ENCODE peak calls at places on chromosomes 11 and 22, in seven cellular contexts. One of them, this sample, is unnamed.

GRCh38 chr11:29554000-29554399 is 462.8 kb downstream of the KCNA4 start:
- DNase-seq in activated CD4-positive, alpha-beta T cell treated with anti-CD3 and anti-CD28 coated beads for 4 hours: no peak
- DNase-seq in retina: no peak
- DNase-seq in Ammon's horn: no peak
- DNase-seq in activated T-helper 1 cell treated with Interleukin-2 at 50 U/mL for 16 hours: no peak
- DNase-seq in LoVo: no peak
- DNase-seq in AG08395: no peak
- DNase-seq in this sample: no peak

GRCh38 chr22:19179472-19180048 is 1.0 kb upstream of the SLC25A1 start:
- DNase-seq in activated CD4-positive, alpha-beta T cell treated with anti-CD3 and anti-CD28 coated beads for 4 hours: no peak
- DNase-seq in retina: peak
- DNase-seq in Ammon's horn: peak
- DNase-seq in activated T-helper 1 cell treated with Interleukin-2 at 50 U/mL for 16 hours: no peak
- DNase-seq in LoVo: peak
- DNase-seq in AG08395: peak
- DNase-seq in this sample: peak

GRCh38 chr11:72925656-72926055 is 111.4 kb downstream of the ATG16L2 start:
- DNase-seq in activated CD4-positive, alpha-beta T cell treated with anti-CD3 and anti-CD28 coated beads for 4 hours: no peak
- DNase-seq in retina: no peak
- DNase-seq in Ammon's horn: no peak
- DNase-seq in activated T-helper 1 cell treated with Interleukin-2 at 50 U/mL for 16 hours: no peak
- DNase-seq in LoVo: no peak
- DNase-seq in AG08395: no peak
- DNase-seq in this sample: no peak

GRCh38 chr11:9120659-9121350 is 29.4 kb upstream of the SCUBE2 start:
- DNase-seq in activated CD4-positive, alpha-beta T cell treated with anti-CD3 and anti-CD28 coated beads for 4 hours: no peak
- DNase-seq in retina: peak
- DNase-seq in Ammon's horn: no peak
- DNase-seq in activated T-helper 1 cell treated with Interleukin-2 at 50 U/mL for 16 hours: no peak
- DNase-seq in LoVo: no peak
- DNase-seq in AG08395: no peak
- DNase-seq in this sample: no peak

GRCh38 chr11:36500315-36500721 is 9.8 kb downstream of the TRAF6 start:
- DNase-seq in activated CD4-positive, alpha-beta T cell treated with anti-CD3 and anti-CD28 coated beads for 4 hours: no peak
- DNase-seq in retina: no peak
- DNase-seq in Ammon's horn: peak
- DNase-seq in activated T-helper 1 cell treated with Interleukin-2 at 50 U/mL for 16 hours: no peak
- DNase-seq in LoVo: peak
- DNase-seq in AG08395: peak
- DNase-seq in this sample: no peak

GRCh38 chr11:72552399-72552910 is 118.1 kb upstream of the CLPB start:
- DNase-seq in activated CD4-positive, alpha-beta T cell treated with anti-CD3 and anti-CD28 coated beads for 4 hours: no peak
- DNase-seq in retina: no peak
- DNase-seq in Ammon's horn: no peak
- DNase-seq in activated T-helper 1 cell treated with Interleukin-2 at 50 U/mL for 16 hours: no peak
- DNase-seq in LoVo: no peak
- DNase-seq in AG08395: no peak
- DNase-seq in this sample: no peak

GRCh38 chr22:49913026-49913425 is 5.2 kb downstream of the ALG12 start:
- DNase-seq in activated CD4-positive, alpha-beta T cell treated with anti-CD3 and anti-CD28 coated beads for 4 hours: no peak
- DNase-seq in retina: no peak
- DNase-seq in Ammon's horn: no peak
- DNase-seq in activated T-helper 1 cell treated with Interleukin-2 at 50 U/mL for 16 hours: no peak
- DNase-seq in LoVo: no peak
- DNase-seq in AG08395: no peak
- DNase-seq in this sample: no peak

GRCh38 chr11:11709447-11710239 is 87.8 kb upstream of the GALNT18 start:
- DNase-seq in activated CD4-positive, alpha-beta T cell treated with anti-CD3 and anti-CD28 coated beads for 4 hours: no peak
- DNase-seq in retina: no peak
- DNase-seq in Ammon's horn: peak
- DNase-seq in activated T-helper 1 cell treated with Interleukin-2 at 50 U/mL for 16 hours: no peak
- DNase-seq in LoVo: no peak
- DNase-seq in AG08395: no peak
- DNase-seq in this sample: peak

GRCh38 chr11:65065898-65066297 is 7.5 kb upstream of the NAALADL1 start:
- DNase-seq in activated CD4-positive, alpha-beta T cell treated with anti-CD3 and anti-CD28 coated beads for 4 hours: no peak
- DNase-seq in retina: no peak
- DNase-seq in Ammon's horn: no peak
- DNase-seq in activated T-helper 1 cell treated with Interleukin-2 at 50 U/mL for 16 hours: no peak
- DNase-seq in LoVo: no peak
- DNase-seq in AG08395: no peak
- DNase-seq in this sample: no peak

GRCh38 chr11:95101935-95102334 is 12.3 kb downstream of the ENDOD1 start:
- DNase-seq in activated CD4-positive, alpha-beta T cell treated with anti-CD3 and anti-CD28 coated beads for 4 hours: no peak
- DNase-seq in retina: no peak
- DNase-seq in Ammon's horn: no peak
- DNase-seq in activated T-helper 1 cell treated with Interleukin-2 at 50 U/mL for 16 hours: no peak
- DNase-seq in LoVo: no peak
- DNase-seq in AG08395: no peak
- DNase-seq in this sample: no peak

GRCh38 chr22:39299829-39300178 is 19.6 kb downstream of the RPL3 start:
- DNase-seq in activated CD4-positive, alpha-beta T cell treated with anti-CD3 and anti-CD28 coated beads for 4 hours: no peak
- DNase-seq in retina: no peak
- DNase-seq in Ammon's horn: no peak
- DNase-seq in activated T-helper 1 cell treated with Interleukin-2 at 50 U/mL for 16 hours: no peak
- DNase-seq in LoVo: no peak
- DNase-seq in AG08395: no peak
- DNase-seq in this sample: peak

GRCh38 chr11:13316528-13316961 is 39.0 kb downstream of the BMAL1 start:
- DNase-seq in activated CD4-positive, alpha-beta T cell treated with anti-CD3 and anti-CD28 coated beads for 4 hours: no peak
- DNase-seq in retina: no peak
- DNase-seq in Ammon's horn: no peak
- DNase-seq in activated T-helper 1 cell treated with Interleukin-2 at 50 U/mL for 16 hours: no peak
- DNase-seq in LoVo: no peak
- DNase-seq in AG08395: peak
- DNase-seq in this sample: no peak

GRCh38 chr11:96257972-96258951 is 84.7 kb downstream of the MAML2 start:
- DNase-seq in activated CD4-positive, alpha-beta T cell treated with anti-CD3 and anti-CD28 coated beads for 4 hours: peak
- DNase-seq in retina: no peak
- DNase-seq in Ammon's horn: no peak
- DNase-seq in activated T-helper 1 cell treated with Interleukin-2 at 50 U/mL for 16 hours: peak
- DNase-seq in LoVo: no peak
- DNase-seq in AG08395: peak
- DNase-seq in this sample: no peak

GRCh38 chr22:17951315-17951714 is 73.0 kb downstream of the MICAL3 start:
- DNase-seq in activated CD4-positive, alpha-beta T cell treated with anti-CD3 and anti-CD28 coated beads for 4 hours: no peak
- DNase-seq in retina: no peak
- DNase-seq in Ammon's horn: no peak
- DNase-seq in activated T-helper 1 cell treated with Interleukin-2 at 50 U/mL for 16 hours: no peak
- DNase-seq in LoVo: no peak
- DNase-seq in AG08395: no peak
- DNase-seq in this sample: no peak

GRCh38 chr11:111938687-111939160 is 1.6 kb downstream of the DIXDC1 start:
- DNase-seq in activated CD4-positive, alpha-beta T cell treated with anti-CD3 and anti-CD28 coated beads for 4 hours: no peak
- DNase-seq in retina: peak
- DNase-seq in Ammon's horn: no peak
- DNase-seq in activated T-helper 1 cell treated with Interleukin-2 at 50 U/mL for 16 hours: no peak
- DNase-seq in LoVo: no peak
- DNase-seq in AG08395: peak
- DNase-seq in this sample: peak

GRCh38 chr11:118084247-118084646 is 2.5 kb downstream of the SMIM35 start:
- DNase-seq in activated CD4-positive, alpha-beta T cell treated with anti-CD3 and anti-CD28 coated beads for 4 hours: no peak
- DNase-seq in retina: no peak
- DNase-seq in Ammon's horn: peak
- DNase-seq in activated T-helper 1 cell treated with Interleukin-2 at 50 U/mL for 16 hours: no peak
- DNase-seq in LoVo: peak
- DNase-seq in AG08395: no peak
- DNase-seq in this sample: peak

GRCh38 chr11:69014084-69014935 is 1.3 kb upstream of the MRGPRF start:
- DNase-seq in activated CD4-positive, alpha-beta T cell treated with anti-CD3 and anti-CD28 coated beads for 4 hours: no peak
- DNase-seq in retina: peak
- DNase-seq in Ammon's horn: no peak
- DNase-seq in activated T-helper 1 cell treated with Interleukin-2 at 50 U/mL for 16 hours: no peak
- DNase-seq in LoVo: no peak
- DNase-seq in AG08395: no peak
- DNase-seq in this sample: no peak

GRCh38 chr11:9752091-9752490 is 88.2 kb downstream of the SWAP70 start:
- DNase-seq in activated CD4-positive, alpha-beta T cell treated with anti-CD3 and anti-CD28 coated beads for 4 hours: no peak
- DNase-seq in retina: no peak
- DNase-seq in Ammon's horn: no peak
- DNase-seq in activated T-helper 1 cell treated with Interleukin-2 at 50 U/mL for 16 hours: no peak
- DNase-seq in LoVo: no peak
- DNase-seq in AG08395: no peak
- DNase-seq in this sample: no peak

GRCh38 chr11:126268708-126269579 is at the start of the genes FOXRED1 and SRPRA:
- DNase-seq in activated CD4-positive, alpha-beta T cell treated with anti-CD3 and anti-CD28 coated beads for 4 hours: peak
- DNase-seq in retina: peak
- DNase-seq in Ammon's horn: peak
- DNase-seq in activated T-helper 1 cell treated with Interleukin-2 at 50 U/mL for 16 hours: peak
- DNase-seq in LoVo: peak
- DNase-seq in AG08395: peak
- DNase-seq in this sample: peak

GRCh38 chr11:17846852-17847453 is 112.4 kb downstream of the KCNC1 start:
- DNase-seq in activated CD4-positive, alpha-beta T cell treated with anti-CD3 and anti-CD28 coated beads for 4 hours: no peak
- DNase-seq in retina: peak
- DNase-seq in Ammon's horn: peak
- DNase-seq in activated T-helper 1 cell treated with Interleukin-2 at 50 U/mL for 16 hours: no peak
- DNase-seq in LoVo: no peak
- DNase-seq in AG08395: peak
- DNase-seq in this sample: no peak

GRCh38 chr11:118715837-118716260 is 36.4 kb upstream of the TREH start:
- DNase-seq in activated CD4-positive, alpha-beta T cell treated with anti-CD3 and anti-CD28 coated beads for 4 hours: no peak
- DNase-seq in retina: no peak
- DNase-seq in Ammon's horn: no peak
- DNase-seq in activated T-helper 1 cell treated with Interleukin-2 at 50 U/mL for 16 hours: no peak
- DNase-seq in LoVo: no peak
- DNase-seq in AG08395: no peak
- DNase-seq in this sample: no peak

This sample was measured in GM12878.